ENCODE peak calls at places on chromosomes 6 and 20, in eight cellular contexts. W is stomach, R is H1, Q is tibial nerve, I is vagina, N is HepG2, J is Peyer's patch, M is uterus. L is an unnamed sample.

GRCh38 chr20:2800590-2801458 is at the start of gene CPXM1:
- DNase-seq in N (peak; percentile 46), M (no peak), R (no peak), J (no peak), Q (no peak), I (no peak), W (no peak), L (no peak)

GRCh38 chr6:149210376-149210775 is 107.1 kb upstream of the TAB2 start:
- DNase-seq in Q (no peak), N (no peak), I (no peak), W (no peak), M (no peak), R (no peak), J (no peak), L (peak; percentile 15)

GRCh38 chr20:14773486-14773885 is 436.1 kb upstream of the FLRT3 start:
- DNase-seq in J (no peak), W (no peak), Q (no peak), M (no peak), I (no peak), R (no peak), N (no peak), L (no peak)

GRCh38 chr6:55198708-55199107 is 24.4 kb downstream of the HCRTR2 start:
- DNase-seq in M (no peak), W (no peak), I (no peak), J (no peak), N (no peak), Q (no peak), R (no peak), L (no peak)

GRCh38 chr6:167400482-167401138 is 75.7 kb downstream of the TTLL2 start:
- DNase-seq in R (no peak), Q (no peak), M (no peak), W (no peak), J (no peak), I (peak; percentile 52), N (no peak), L (no peak)

GRCh38 chr20:47125553-47126373 is 230.7 kb downstream of the ZMYND8 start:
- DNase-seq in Q (peak; percentile 49), W (no peak), J (no peak), M (no peak), I (no peak), N (no peak), R (no peak), L (no peak)

GRCh38 chr6:18538315-18538714 is 151.2 kb downstream of the RNF144B start:
- DNase-seq in N (no peak), W (no peak), I (no peak), M (no peak), Q (no peak), J (no peak), R (no peak), L (no peak)

GRCh38 chr6:151070666-151071065 is 169.1 kb upstream of the AKAP12 start:
- DNase-seq in N (peak; percentile 34), M (no peak), W (no peak), J (no peak), I (no peak), R (no peak), Q (no peak), L (no peak)

GRCh38 chr6:134477991-134478635 is 160.2 kb upstream of the SGK1 start:
- DNase-seq in N (no peak), M (no peak), W (no peak), J (no peak), Q (no peak), R (no peak), I (no peak), L (no peak)

GRCh38 chr20:4563031-4563430 is 158.7 kb upstream of the PRND start:
- DNase-seq in M (no peak), Q (no peak), J (no peak), R (no peak), W (no peak), I (no peak), N (no peak), L (no peak)

GRCh38 chr6:170250981-170251775 is 39.7 kb downstream of the DLL1 start:
- DNase-seq in J (no peak), I (no peak), N (no peak), Q (no peak), R (no peak), M (peak; percentile 43), W (no peak), L (no peak)

GRCh38 chr6:45900808-45901752 is 114.6 kb downstream of the CLIC5 start:
- DNase-seq in M (no peak), Q (peak; percentile 49), N (no peak), R (peak; percentile 7), J (no peak), W (no peak), I (no peak), L (no peak)

GRCh38 chr6:27100921-27101320 is 146.6 kb upstream of the PRSS16 start:
- DNase-seq in J (no peak), Q (no peak), R (no peak), W (no peak), M (no peak), N (no peak), I (no peak), L (no peak)

GRCh38 chr6:27092316-27092692 is 155.2 kb upstream of the PRSS16 start:
- DNase-seq in W (no peak), N (no peak), M (no peak), I (no peak), Q (no peak), J (no peak), R (no peak), L (no peak)

GRCh38 chr6:27098956-27099355 is 148.5 kb upstream of the PRSS16 start:
- DNase-seq in I (no peak), N (no peak), M (no peak), Q (no peak), J (no peak), R (no peak), W (no peak), L (no peak)

GRCh38 chr6:27095914-27096313 is 151.6 kb upstream of the PRSS16 start:
- DNase-seq in R (no peak), N (no peak), I (no peak), Q (no peak), M (no peak), J (no peak), W (no peak), L (peak; percentile 6)

GRCh38 chr6:27096834-27097511 is 150.5 kb upstream of the PRSS16 start:
- DNase-seq in Q (no peak), N (no peak), W (peak; percentile 39), M (no peak), J (peak; percentile 69), R (peak; percentile 34), I (no peak), L (peak; percentile 75)
- TF ChIP-seq POLR2A in Q (no peak), N (no peak), W (no peak), M (no peak), J (no peak), R (no peak), I (no peak), L (no peak)

GRCh38 chr20:40532103-40532502 is 156.9 kb downstream of the MAFB start:
- DNase-seq in N (peak; percentile 31), Q (no peak), J (no peak), R (no peak), M (no peak), W (no peak), I (no peak), L (peak; percentile 19)
- TF ChIP-seq POLR2A in N (no peak), Q (no peak), J (no peak), R (no peak), M (no peak), W (no peak), I (no peak), L (no peak)

GRCh38 chr6:44250718-44251123 is 3.8 kb downstream of the HSP90AB1 start:
- DNase-seq in Q (no peak), J (no peak), W (no peak), M (no peak), R (no peak), I (no peak), N (no peak), L (no peak)

GRCh38 chr6:44247338-44248302 is 719 bp downstream of the HSP90AB1 start:
- DNase-seq in N (peak; percentile 36), I (no peak), R (no peak), J (peak; percentile 90), M (peak; percentile 66), W (peak; percentile 80), Q (peak; percentile 75), L (peak; percentile 94)

GRCh38 chr6:44250067-44250717 is 3.3 kb downstream of the HSP90AB1 start:
- DNase-seq in R (no peak), M (no peak), N (no peak), I (no peak), W (no peak), Q (no peak), J (no peak), L (peak; percentile 37)

GRCh38 chr6:44248579-44248978 is 1.7 kb downstream of the HSP90AB1 start:
- DNase-seq in I (no peak), N (no peak), W (no peak), J (no peak), Q (no peak), M (no peak), R (no peak), L (no peak)

DNA sequence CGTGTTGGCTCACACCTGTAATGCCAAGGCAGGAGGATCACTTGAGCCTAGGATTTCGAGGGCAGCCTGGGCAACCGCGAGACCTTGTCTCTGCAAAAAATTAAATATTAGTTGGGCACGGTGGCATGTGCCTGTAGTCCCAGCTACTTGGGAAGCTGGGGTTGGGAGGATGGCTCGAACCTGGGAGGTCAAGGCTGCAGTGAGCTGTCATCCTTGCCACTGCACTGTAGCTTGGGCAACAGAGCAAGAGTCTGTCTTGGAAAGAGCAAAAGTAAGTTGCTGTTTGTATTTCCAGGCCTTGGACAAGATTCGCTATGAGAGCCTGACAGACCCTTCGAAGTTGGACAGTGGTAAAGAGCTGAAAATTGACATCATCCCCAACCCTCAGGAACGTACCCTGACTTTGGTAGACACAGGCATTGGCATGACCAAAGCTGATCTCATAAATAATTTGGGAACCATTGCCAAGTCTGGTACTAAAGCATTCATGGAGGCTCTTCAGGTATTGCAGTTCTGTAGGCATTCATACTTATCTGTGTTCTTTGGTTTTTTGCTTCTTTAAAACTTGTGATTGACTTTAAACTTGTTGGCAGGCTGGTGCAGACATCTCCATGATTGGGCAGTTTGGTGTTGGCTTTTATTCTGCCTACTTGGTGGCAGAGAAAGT is 2.3 kb downstream of the HSP90AB1 start:
- DNase-seq in M (no peak), I (no peak), W (no peak), J (no peak), Q (no peak), R (no peak), N (no peak), L (no peak)
- TF ChIP-seq POLR2A in M (no peak), I (no peak), W (no peak), J (no peak), Q (no peak), R (peak; percentile 46), N (no peak), L (no peak)

DNA sequence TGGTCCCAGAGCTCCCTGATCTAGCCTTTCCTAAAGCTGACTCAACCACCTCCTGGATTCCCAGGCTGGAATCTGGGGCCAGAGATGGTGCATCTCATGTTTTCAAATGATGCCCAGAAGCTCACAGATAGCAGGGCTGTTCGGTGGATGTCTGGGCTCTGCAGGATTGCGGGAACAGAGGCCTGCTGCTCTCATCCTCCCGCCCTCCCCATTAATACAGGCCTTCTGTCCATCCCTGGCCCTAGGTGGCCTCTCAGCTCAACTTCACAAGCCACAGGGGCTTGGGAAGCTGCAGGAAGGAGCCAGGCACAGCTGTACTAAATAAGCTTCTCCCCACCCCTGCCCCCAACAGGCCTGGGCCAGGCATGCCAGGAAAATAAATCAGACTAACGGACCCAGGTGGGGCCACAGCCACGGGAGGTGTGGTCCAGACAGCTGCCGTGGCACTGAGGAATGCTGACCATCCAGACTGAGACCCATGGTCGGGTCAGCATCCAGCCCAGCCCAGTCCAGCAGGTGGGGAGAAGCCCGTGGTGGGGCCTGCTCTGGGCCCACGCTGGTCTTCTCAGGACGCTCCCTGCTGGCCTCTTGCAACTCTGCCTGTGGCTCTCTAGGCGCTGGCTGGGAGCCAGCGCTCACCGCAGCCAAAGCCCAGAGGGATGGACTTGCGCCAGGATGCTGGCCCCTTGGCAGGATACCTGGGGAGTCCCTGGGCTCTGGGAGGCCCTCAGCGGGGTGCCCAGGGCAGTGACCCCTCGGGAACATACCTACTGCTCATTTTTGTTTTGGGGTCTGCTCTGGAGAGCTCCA is 8.5 kb upstream of the YTHDF1 start:
- DNase-seq in N (peak; percentile 56), M (peak; percentile 37), J (no peak), W (peak; percentile 74), Q (no peak), I (no peak), R (no peak), L (no peak)
- TF ChIP-seq POLR2A in N (no peak), M (no peak), J (no peak), W (no peak), Q (no peak), I (no peak), R (no peak), L (no peak)

L was measured in erythroblast.